ENCODE peak calls at places on chromosomes 3 and 15, in eight cellular contexts. B is choroid plexus epithelial cell, E is brain microvascular endothelial cell, O is mammary epithelial cell, M is BJ, D is suprapubic skin, T is A549, H is pancreas. X is an unnamed sample.

GRCh38 chr3:101635954-101636798 is 40.8 kb downstream of the ZBTB11 start:
- DNase-seq in B (peak; percentile 61), E (peak; percentile 37), O (peak; percentile 37), M (no peak), D (no peak), T (peak; percentile 50), H (peak; percentile 18), X (no peak)

GRCh38 chr15:51714162-51714561 is 23.3 kb downstream of the LYSMD2 start:
- DNase-seq in B (no peak), E (no peak), O (no peak), M (no peak), D (no peak), T (no peak), H (no peak), X (no peak)

GRCh38 chr15:44307712-44308111 is 19.2 kb downstream of the GOLM2 start:
- DNase-seq in B (no peak), E (no peak), O (no peak), M (no peak), D (no peak), T (no peak), H (no peak), X (no peak)

GRCh38 chr3:8157640-8158039 is 344.0 kb upstream of the LMCD1 start:
- DNase-seq in B (no peak), E (no peak), O (no peak), M (no peak), D (no peak), T (no peak), H (no peak), X (no peak)

GRCh38 chr3:151630938-151631417 is 102.7 kb upstream of the AADACL2 start:
- DNase-seq in B (peak; percentile 87), E (peak; percentile 30), O (no peak), M (no peak), D (no peak), T (no peak), H (no peak), X (no peak)

GRCh38 chr15:52008326-52008697 is 10.7 kb upstream of the MAPK6 start:
- DNase-seq in B (no peak), E (no peak), O (no peak), M (no peak), D (no peak), T (no peak), H (no peak), X (no peak)

GRCh38 chr15:52483712-52484111 is 45.0 kb downstream of the MYO5A start:
- DNase-seq in B (peak; percentile 62), E (peak; percentile 67), O (peak; percentile 78), M (no peak), D (no peak), T (no peak), H (no peak), X (no peak)

GRCh38 chr3:123678108-123678511 is 93.3 kb upstream of the HACD2 start:
- DNase-seq in B (peak; percentile 80), E (peak; percentile 86), O (peak; percentile 82), M (peak; percentile 85), D (no peak), T (no peak), H (no peak), X (no peak)

GRCh38 chr3:187747506-187747905 is 2.2 kb upstream of the BCL6 start:
- DNase-seq in B (no peak), E (no peak), O (no peak), M (no peak), D (no peak), T (no peak), H (no peak), X (no peak)

GRCh38 chr15:49415638-49416037 is 7.4 kb upstream of the FGF7 start:
- DNase-seq in B (peak; percentile 89), E (peak; percentile 21), O (peak; percentile 82), M (peak; percentile 40), D (no peak), T (no peak), H (no peak), X (no peak)

GRCh38 chr15:29871401-29871800 is 49.1 kb upstream of the TJP1 start:
- DNase-seq in B (no peak), E (peak; percentile 43), O (no peak), M (no peak), D (no peak), T (no peak), H (peak; percentile 6), X (no peak)

GRCh38 chr15:59994855-59995557 is 9.1 kb upstream of the FOXB1 start:
- DNase-seq in B (no peak), E (no peak), O (no peak), M (no peak), D (no peak), T (no peak), H (no peak), X (no peak)

GRCh38 chr3:52682016-52682415 is 3.7 kb downstream of the PBRM1 start:
- DNase-seq in B (peak; percentile 90), E (peak; percentile 74), O (peak; percentile 69), M (no peak), D (no peak), T (no peak), H (peak; percentile 17), X (no peak)

GRCh38 chr3:31054032-31054431 is 159.6 kb upstream of the GADL1 start:
- DNase-seq in B (no peak), E (no peak), O (peak; percentile 25), M (no peak), D (no peak), T (no peak), H (no peak), X (no peak)

GRCh38 chr3:53074366-53074696 is 28.5 kb upstream of the SFMBT1 start:
- DNase-seq in B (no peak), E (no peak), O (no peak), M (no peak), D (peak; percentile 56), T (no peak), H (no peak), X (no peak)

GRCh38 chr15:79479616-79480015 is 47.5 kb downstream of the MINAR1 start:
- DNase-seq in B (no peak), E (no peak), O (no peak), M (no peak), D (no peak), T (no peak), H (no peak), X (no peak)

GRCh38 chr3:171770689-171771620 is 39.3 kb downstream of the PLD1 start:
- DNase-seq in B (peak; percentile 97), E (peak; percentile 80), O (peak; percentile 95), M (no peak), D (no peak), T (peak; percentile 5), H (peak; percentile 58), X (no peak)

GRCh38 chr15:100209204-100209603 is 132.6 kb downstream of the ADAMTS17 start:
- DNase-seq in B (no peak), E (no peak), O (no peak), M (no peak), D (peak; percentile 25), T (no peak), H (no peak), X (no peak)

GRCh38 chr3:129834580-129834979 is 58.9 kb downstream of the TMCC1 start:
- DNase-seq in B (peak; percentile 26), E (no peak), O (no peak), M (no peak), D (no peak), T (no peak), H (no peak), X (no peak)

GRCh38 chr15:91989821-91990220 is 136.3 kb downstream of the SLCO3A1 start:
- DNase-seq in B (no peak), E (no peak), O (no peak), M (no peak), D (no peak), T (no peak), H (no peak), X (no peak)

GRCh38 chr3:186307594-186307993 is 54.4 kb downstream of the DGKG start:
- DNase-seq in B (peak; percentile 69), E (peak; percentile 27), O (no peak), M (no peak), D (no peak), T (no peak), H (no peak), X (no peak)

GRCh38 chr15:62402687-62403086 is 237.6 kb upstream of the C2CD4B start:
- DNase-seq in B (no peak), E (no peak), O (no peak), M (no peak), D (no peak), T (no peak), H (no peak), X (no peak)
- TF ChIP-seq CTCF in B (no peak), E (no peak), O (no peak), M (no peak), D (no peak), T (no peak), H (no peak), X (no peak)

DNA sequence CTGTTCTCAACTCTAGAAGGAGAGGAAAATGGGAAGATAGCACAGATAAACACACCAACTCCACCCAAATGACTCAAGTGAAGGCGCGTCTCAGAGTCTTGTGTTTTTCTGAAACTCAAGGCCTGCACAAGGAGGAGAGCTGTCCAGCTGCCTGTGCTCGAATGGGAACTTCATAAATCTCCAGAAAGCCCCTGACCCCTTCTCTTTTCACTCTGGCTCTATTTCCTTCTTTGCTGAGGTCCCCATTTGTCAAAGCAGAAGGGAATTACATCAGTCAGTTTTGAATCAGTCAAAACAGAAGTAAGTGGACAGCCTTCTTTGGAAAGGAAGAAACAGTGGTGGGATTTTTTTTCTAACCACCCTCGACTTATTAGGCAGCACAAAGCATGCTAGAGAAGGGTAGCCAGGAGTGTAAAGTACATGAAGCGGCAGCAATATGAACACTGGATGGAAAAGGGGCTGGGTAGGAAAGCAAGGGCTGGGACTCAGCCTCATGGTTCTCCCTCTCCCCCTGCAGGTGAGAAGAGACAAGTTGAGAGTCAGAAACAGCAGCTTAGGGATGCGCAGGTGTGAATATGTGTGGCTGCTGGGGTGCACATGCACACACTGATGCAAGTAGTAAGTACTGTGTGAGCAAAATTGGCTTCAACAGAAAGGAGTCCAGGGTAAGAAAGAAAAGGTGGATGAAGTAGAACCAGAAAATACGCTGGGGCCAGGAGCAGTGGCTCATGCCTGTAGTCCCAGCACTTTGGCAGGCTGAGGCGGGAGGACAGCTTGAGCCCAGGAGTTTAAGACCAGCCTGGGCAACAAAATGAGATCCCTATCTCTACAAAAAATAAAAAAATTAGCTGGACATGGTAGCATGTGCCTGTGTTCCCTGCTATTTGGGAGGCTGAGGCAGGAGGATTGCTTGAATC is 36.6 kb upstream of the MAGEF1 start:
- DNase-seq in B (peak; percentile 23), E (no peak), O (peak; percentile 83), M (no peak), D (no peak), T (peak; percentile 21), H (no peak), X (peak; percentile 51)
- TF ChIP-seq CTCF in B (peak; percentile 54), E (peak; percentile 58), O (peak; percentile 74), M (peak; percentile 25), D (peak; percentile 19), T (peak; percentile 18), H (peak; percentile 17), X (peak; percentile 19)

DNA sequence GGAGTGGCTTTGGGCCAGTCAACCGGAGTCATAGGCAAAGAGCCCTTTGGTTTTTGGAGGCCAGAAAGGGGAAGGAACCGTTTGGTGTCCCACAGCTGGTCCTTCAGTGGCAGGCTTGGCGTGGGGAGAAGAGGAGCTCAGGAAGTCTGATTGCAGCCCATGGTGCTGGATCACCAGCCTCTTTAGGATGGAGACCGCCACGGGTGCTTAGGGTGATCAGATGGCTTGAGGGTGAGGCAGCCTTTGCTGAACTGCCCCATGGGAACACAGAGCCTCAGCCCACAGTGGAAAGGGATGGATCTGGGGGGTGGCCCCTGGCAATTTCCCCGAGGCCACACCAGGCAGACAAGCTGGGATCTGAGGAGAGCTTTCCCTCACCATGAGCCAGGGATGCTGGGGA is 38.6 kb upstream of the TOPBP1 start:
- DNase-seq in B (no peak), E (no peak), O (no peak), M (no peak), D (no peak), T (no peak), H (no peak), X (no peak)
- TF ChIP-seq CTCF in B (no peak), E (no peak), O (no peak), M (no peak), D (no peak), T (no peak), H (no peak), X (no peak)

GRCh38 chr3:46932455-46933225 is 43.9 kb downstream of the CCDC12 start:
- DNase-seq in B (no peak), E (no peak), O (no peak), M (no peak), D (no peak), T (no peak), H (no peak), X (peak; percentile 42)
- TF ChIP-seq CTCF in B (no peak), E (peak; percentile 23), O (no peak), M (no peak), D (no peak), T (no peak), H (no peak), X (no peak)

X was measured in CD14-positive monocyte.